ENCODE peak calls at places on chromosomes 13 and 19, in six cellular contexts. U is colonic mucosa, S is lower lobe of right lung, T is mammary epithelial cell, X is tibial artery, P is brain microvascular endothelial cell. F is an unnamed sample.

GRCh38 chr13:36310417-36311108 is 12.9 kb upstream of the CCDC169 start:
- DNase-seq in U (no peak), S (no peak), T (no peak), X (no peak), P (peak; percentile 8), F (no peak)

GRCh38 chr13:95740921-95741320 is 64.0 kb downstream of the DNAJC3 start:
- DNase-seq in U (no peak), S (no peak), T (no peak), X (no peak), P (no peak), F (no peak)

GRCh38 chr13:94711561-94712286 is 621 bp downstream of the SOX21 start:
- DNase-seq in U (no peak), S (no peak), T (peak; percentile 37), X (peak; percentile 63), P (no peak), F (no peak)

GRCh38 chr19:46786236-46787039 is 2.0 kb downstream of the SLC1A5 start:
- DNase-seq in U (peak; percentile 84), S (peak; percentile 78), T (peak; percentile 82), X (peak; percentile 85), P (peak; percentile 64), F (peak; percentile 64)

GRCh38 chr19:53504903-53505302 is 33.0 kb upstream of the ZNF331 start:
- DNase-seq in U (no peak), S (no peak), T (no peak), X (no peak), P (no peak), F (no peak)

GRCh38 chr19:47369923-47370625 is 21.0 kb downstream of the DHX34 start:
- DNase-seq in U (no peak), S (peak; percentile 74), T (no peak), X (no peak), P (peak; percentile 74), F (no peak)

GRCh38 chr13:21717817-21718216 is 46.9 kb downstream of the FGF9 start:
- DNase-seq in U (no peak), S (peak; percentile 54), T (peak; percentile 53), X (no peak), P (no peak), F (no peak)

GRCh38 chr13:38415233-38415632 is 65.6 kb downstream of the UFM1 start:
- DNase-seq in U (no peak), S (no peak), T (peak; percentile 4), X (no peak), P (no peak), F (peak; percentile 35)

GRCh38 chr13:110012102-110012739 is 225.8 kb upstream of the IRS2 start:
- DNase-seq in U (no peak), S (no peak), T (peak; percentile 89), X (no peak), P (peak; percentile 96), F (peak; percentile 93)

GRCh38 chr13:79917628-79918027 is 423.3 kb downstream of the SPRY2 start:
- DNase-seq in U (no peak), S (no peak), T (no peak), X (no peak), P (no peak), F (no peak)

GRCh38 chr13:108302279-108302678 is 32.8 kb downstream of the TNFSF13B start:
- DNase-seq in U (no peak), S (no peak), T (peak; percentile 18), X (no peak), P (no peak), F (no peak)

GRCh38 chr13:67416047-67416925 is 186.2 kb upstream of the PCDH9 start:
- DNase-seq in U (no peak), S (peak; percentile 54), T (peak; percentile 2), X (no peak), P (peak; percentile 43), F (no peak)

GRCh38 chr13:72763411-72763810 is 18.3 kb downstream of the DIS3 start:
- DNase-seq in U (no peak), S (no peak), T (no peak), X (no peak), P (no peak), F (no peak)

GRCh38 chr13:41254902-41255301 is 8.5 kb downstream of the MTRF1 start:
- DNase-seq in U (no peak), S (no peak), T (no peak), X (no peak), P (no peak), F (no peak)

GRCh38 chr19:40762754-40763153 is 11.8 kb downstream of the SNRPA start:
- DNase-seq in U (no peak), S (no peak), T (no peak), X (no peak), P (no peak), F (no peak)

GRCh38 chr13:74287672-74288169 is 153.5 kb upstream of the KLF12 start:
- DNase-seq in U (peak; percentile 79), S (peak; percentile 85), T (peak; percentile 30), X (peak; percentile 84), P (peak; percentile 80), F (peak; percentile 64)

GRCh38 chr13:75256922-75257321 is 225.0 kb downstream of the TBC1D4 start:
- DNase-seq in U (peak; percentile 62), S (no peak), T (peak; percentile 77), X (no peak), P (no peak), F (no peak)

GRCh38 chr19:18291590-18292459 is 10.4 kb upstream of the JUND start:
- DNase-seq in U (peak; percentile 88), S (peak; percentile 95), T (peak; percentile 41), X (peak; percentile 96), P (peak; percentile 72), F (no peak)

GRCh38 chr13:53064721-53065120 is 36.1 kb downstream of the OLFM4 start:
- DNase-seq in U (no peak), S (no peak), T (no peak), X (no peak), P (no peak), F (no peak)

GRCh38 chr19:53172892-53173291 is 14.0 kb upstream of the ZNF347 start:
- DNase-seq in U (no peak), S (no peak), T (no peak), X (no peak), P (peak; percentile 42), F (no peak)

GRCh38 chr19:46687438-46688145 is 26.6 kb upstream of the DACT3 start:
- DNase-seq in U (no peak), S (no peak), T (no peak), X (no peak), P (no peak), F (no peak)

GRCh38 chr19:35460608-35461007 is 12.6 kb downstream of the FFAR2 start:
- DNase-seq in U (no peak), S (no peak), T (no peak), X (no peak), P (no peak), F (no peak)

GRCh38 chr19:35458192-35458591 is 10.1 kb downstream of the FFAR2 start:
- DNase-seq in U (no peak), S (no peak), T (no peak), X (no peak), P (no peak), F (no peak)

GRCh38 chr19:35461050-35461449 is 13.0 kb downstream of the FFAR2 start:
- DNase-seq in U (no peak), S (no peak), T (no peak), X (no peak), P (no peak), F (no peak)

GRCh38 chr19:35458821-35459391 is 10.8 kb downstream of the FFAR2 start:
- DNase-seq in U (peak; percentile 28), S (peak; percentile 49), T (no peak), X (no peak), P (no peak), F (no peak)

GRCh38 chr19:35459414-35460082 is 11.5 kb downstream of the FFAR2 start:
- DNase-seq in U (peak; percentile 43), S (peak; percentile 56), T (no peak), X (no peak), P (no peak), F (no peak)
- H3K4me3 ChIP-seq in U (no peak overlapping the region), S (no peak overlapping the region), T (no peak overlapping the region), X (no peak overlapping the region), P (no peak overlapping the region), F (no peak overlapping the region)

GRCh38 chr13:89470901-89471300 is 1799.7 kb downstream of the SLITRK5 start:
- DNase-seq in U (no peak), S (no peak), T (no peak), X (no peak), P (no peak), F (no peak)
- TF ChIP-seq CTCF in U (no peak), S (no peak), T (no peak), X (no peak), P (no peak), F (no peak)

DNA sequence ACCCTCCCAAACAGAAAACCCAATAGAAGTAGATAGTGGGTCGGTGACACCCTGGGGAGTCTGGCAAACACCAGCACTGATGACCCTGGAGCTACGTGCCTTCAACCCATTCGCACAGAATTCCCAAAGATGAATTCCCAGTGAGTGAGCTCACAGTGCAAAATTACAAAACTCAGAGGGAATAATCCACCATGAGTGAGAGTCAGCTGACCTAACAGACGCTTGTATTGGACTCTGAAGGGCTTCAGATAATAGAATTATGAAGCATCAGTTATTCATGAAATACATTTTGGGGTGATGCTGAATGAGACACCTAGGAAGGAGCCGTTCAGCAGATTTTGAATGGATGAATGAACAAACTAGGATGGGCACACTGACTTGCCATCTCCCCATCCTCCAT is 40.2 kb downstream of the KCNC3 start:
- DNase-seq in U (no peak), S (no peak), T (no peak), X (no peak), P (no peak), F (no peak)
- H3K4me3 ChIP-seq in U (no peak overlapping the region), S (no peak overlapping the region), T (no peak overlapping the region), X (no peak overlapping the region), P (no peak overlapping the region), F (no peak overlapping the region)

GRCh38 chr19:34220472-34221063 is 33.8 kb upstream of the GARRE1 start:
- DNase-seq in U (peak; percentile 75), S (no peak), T (peak; percentile 31), X (no peak), P (peak; percentile 59), F (no peak)

GRCh38 chr19:34215666-34216038 is 38.7 kb upstream of the GARRE1 start:
- DNase-seq in U (no peak), S (no peak), T (no peak), X (no peak), P (no peak), F (no peak)

GRCh38 chr19:34215006-34215665 is 39.2 kb upstream of the GARRE1 start:
- DNase-seq in U (no peak), S (no peak), T (no peak), X (no peak), P (no peak), F (no peak)

GRCh38 chr19:34218818-34219164 is 35.6 kb upstream of the GARRE1 start:
- DNase-seq in U (no peak), S (no peak), T (no peak), X (no peak), P (no peak), F (no peak)

DNA sequence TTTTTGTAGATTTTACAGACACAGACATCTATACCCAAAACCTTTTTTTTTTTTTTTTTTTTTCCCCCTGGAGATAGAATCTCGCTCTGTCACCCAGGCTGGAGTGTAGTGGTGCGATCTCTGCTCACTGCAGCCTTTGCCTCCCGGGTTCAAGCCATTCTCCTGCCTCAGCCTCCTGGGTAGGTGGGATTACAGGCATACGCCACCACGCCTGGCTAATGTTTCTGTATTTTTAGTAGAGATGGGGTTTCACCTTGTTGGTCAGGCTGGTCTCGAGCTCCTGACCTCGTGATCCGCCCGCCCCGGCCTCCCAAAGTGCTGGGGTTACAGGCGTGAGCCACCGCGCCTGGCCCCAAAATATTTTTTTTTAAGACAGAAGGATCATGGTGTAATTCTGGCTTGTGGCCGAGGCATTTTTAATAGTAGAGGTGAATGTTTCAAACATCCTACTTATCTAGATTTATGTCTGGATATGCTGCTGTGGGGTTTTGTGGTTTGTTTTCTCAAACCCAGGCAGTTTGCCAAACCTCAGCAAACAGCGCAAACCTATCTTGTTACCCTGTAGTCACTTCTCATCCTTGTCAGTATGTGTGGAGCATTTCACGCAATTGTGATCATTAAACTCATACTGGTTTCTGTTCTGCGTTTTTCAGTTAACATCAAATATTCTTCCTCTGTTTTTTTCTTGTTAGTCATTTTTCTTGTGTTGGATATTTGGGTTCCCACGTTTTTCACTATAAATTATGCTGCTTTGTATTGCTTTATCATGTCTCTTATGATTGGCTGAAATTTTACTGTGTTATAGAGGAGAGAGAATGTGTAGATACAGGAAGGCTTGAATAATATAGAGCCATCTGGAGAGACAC is 36.2 kb upstream of the GARRE1 start:
- DNase-seq in U (peak; percentile 45), S (no peak), T (peak; percentile 89), X (no peak), P (peak; percentile 98), F (peak; percentile 45)
- TF ChIP-seq CTCF in U (no peak), S (no peak), T (no peak), X (no peak), P (no peak), F (no peak)

F was measured in retinal pigment epithelial cell.